ENCODE peak calls at places on chromosomes 12 and 14, in ten cellular contexts. One of them, this sample, is unnamed.

GRCh38 chr14:87063181-87063580 is 929.8 kb downstream of the GALC start:
- DNase-seq in effector memory CD8-positive, alpha-beta T cell: no peak
- DNase-seq in GOT3: no peak
- DNase-seq in iris pigment epithelial cell: no peak
- DNase-seq in ureter: no peak
- DNase-seq in OCI-M1: no peak
- DNase-seq in hepatic stellate cell: no peak
- DNase-seq in DMS153: no peak
- DNase-seq in NCI-H526: no peak
- DNase-seq in KG1: no peak
- DNase-seq in this sample: no peak

GRCh38 chr14:20503905-20504304 is 1.4 kb upstream of the RNASE10 start:
- DNase-seq in effector memory CD8-positive, alpha-beta T cell: no peak
- DNase-seq in GOT3: no peak
- DNase-seq in iris pigment epithelial cell: peak
- DNase-seq in ureter: no peak
- DNase-seq in OCI-M1: no peak
- DNase-seq in hepatic stellate cell: no peak
- DNase-seq in DMS153: no peak
- DNase-seq in NCI-H526: no peak
- DNase-seq in KG1: no peak
- DNase-seq in this sample: no peak

GRCh38 chr12:124233041-124233836 is 61.7 kb upstream of the RFLNA start:
- DNase-seq in effector memory CD8-positive, alpha-beta T cell: no peak
- DNase-seq in GOT3: no peak
- DNase-seq in iris pigment epithelial cell: peak
- DNase-seq in ureter: no peak
- DNase-seq in OCI-M1: no peak
- DNase-seq in hepatic stellate cell: peak
- DNase-seq in DMS153: no peak
- DNase-seq in NCI-H526: peak
- DNase-seq in KG1: no peak
- DNase-seq in this sample: no peak

GRCh38 chr14:53696217-53696965 is 260.2 kb downstream of the BMP4 start:
- DNase-seq in effector memory CD8-positive, alpha-beta T cell: no peak
- DNase-seq in GOT3: no peak
- DNase-seq in iris pigment epithelial cell: peak
- DNase-seq in ureter: no peak
- DNase-seq in OCI-M1: no peak
- DNase-seq in hepatic stellate cell: no peak
- DNase-seq in DMS153: no peak
- DNase-seq in NCI-H526: no peak
- DNase-seq in KG1: no peak
- DNase-seq in this sample: no peak

GRCh38 chr12:123780956-123781355 is 18.9 kb downstream of the DNAH10 start:
- DNase-seq in effector memory CD8-positive, alpha-beta T cell: no peak
- DNase-seq in GOT3: no peak
- DNase-seq in iris pigment epithelial cell: no peak
- DNase-seq in ureter: no peak
- DNase-seq in OCI-M1: no peak
- DNase-seq in hepatic stellate cell: no peak
- DNase-seq in DMS153: no peak
- DNase-seq in NCI-H526: peak
- DNase-seq in KG1: no peak
- DNase-seq in this sample: no peak

GRCh38 chr14:61566537-61567225 is 128.6 kb upstream of the HIF1A start:
- DNase-seq in effector memory CD8-positive, alpha-beta T cell: no peak
- DNase-seq in GOT3: no peak
- DNase-seq in iris pigment epithelial cell: peak
- DNase-seq in ureter: no peak
- DNase-seq in OCI-M1: no peak
- DNase-seq in hepatic stellate cell: no peak
- DNase-seq in DMS153: no peak
- DNase-seq in NCI-H526: no peak
- DNase-seq in KG1: no peak
- DNase-seq in this sample: no peak

GRCh38 chr14:62674833-62675232 is 370.4 kb downstream of the KCNH5 start:
- DNase-seq in effector memory CD8-positive, alpha-beta T cell: no peak
- DNase-seq in GOT3: no peak
- DNase-seq in iris pigment epithelial cell: peak
- DNase-seq in ureter: peak
- DNase-seq in OCI-M1: peak
- DNase-seq in hepatic stellate cell: no peak
- DNase-seq in DMS153: no peak
- DNase-seq in NCI-H526: no peak
- DNase-seq in KG1: no peak
- DNase-seq in this sample: no peak

GRCh38 chr14:26765768-26766550 is 168.1 kb upstream of the NOVA1 start:
- DNase-seq in effector memory CD8-positive, alpha-beta T cell: no peak
- DNase-seq in GOT3: peak
- DNase-seq in iris pigment epithelial cell: peak
- DNase-seq in ureter: no peak
- DNase-seq in OCI-M1: no peak
- DNase-seq in hepatic stellate cell: no peak
- DNase-seq in DMS153: peak
- DNase-seq in NCI-H526: no peak
- DNase-seq in KG1: no peak
- DNase-seq in this sample: peak

GRCh38 chr12:88182431-88182830 is 40.3 kb downstream of the TMTC3 start:
- DNase-seq in effector memory CD8-positive, alpha-beta T cell: no peak
- DNase-seq in GOT3: no peak
- DNase-seq in iris pigment epithelial cell: no peak
- DNase-seq in ureter: no peak
- DNase-seq in OCI-M1: no peak
- DNase-seq in hepatic stellate cell: no peak
- DNase-seq in DMS153: no peak
- DNase-seq in NCI-H526: no peak
- DNase-seq in KG1: no peak
- DNase-seq in this sample: no peak